ENCODE peak calls at places on chromosome X, in six cellular contexts. One of them, this sample, is unnamed.

GRCh38 chrX:2325076-2325784 is 175.5 kb downstream of the DHRSX start:
- DNase-seq in NCI-H2029 treated with DMSO at 0.1 percent for 48 hours: no peak
- DNase-seq in hypothalamus: no peak
- DNase-seq in activated naive CD4-positive, alpha-beta T cell treated with Interleukin-2 at 50 U/mL for 16 hours: peak
- DNase-seq in NCI-H345: no peak
- DNase-seq in KBM-7: no peak
- DNase-seq in this sample: no peak

GRCh38 chrX:2521927-2522386 is 21.2 kb upstream of the DHRSX start:
- DNase-seq in NCI-H2029 treated with DMSO at 0.1 percent for 48 hours: no peak
- DNase-seq in hypothalamus: no peak
- DNase-seq in activated naive CD4-positive, alpha-beta T cell treated with Interleukin-2 at 50 U/mL for 16 hours: no peak
- DNase-seq in NCI-H345: no peak
- DNase-seq in KBM-7: peak
- DNase-seq in this sample: no peak

GRCh38 chrX:11566158-11566557 is 99.6 kb downstream of the ARHGAP6 start:
- DNase-seq in NCI-H2029 treated with DMSO at 0.1 percent for 48 hours: no peak
- DNase-seq in hypothalamus: no peak
- DNase-seq in activated naive CD4-positive, alpha-beta T cell treated with Interleukin-2 at 50 U/mL for 16 hours: no peak
- DNase-seq in NCI-H345: no peak
- DNase-seq in KBM-7: no peak
- DNase-seq in this sample: no peak

GRCh38 chrX:9342581-9343051 is 122.2 kb upstream of the TBL1X start:
- DNase-seq in NCI-H2029 treated with DMSO at 0.1 percent for 48 hours: peak
- DNase-seq in hypothalamus: peak
- DNase-seq in activated naive CD4-positive, alpha-beta T cell treated with Interleukin-2 at 50 U/mL for 16 hours: peak
- DNase-seq in NCI-H345: peak
- DNase-seq in KBM-7: peak
- DNase-seq in this sample: peak

GRCh38 chrX:138709886-138710285 is 1.6 kb downstream of the FGF13 start:
- DNase-seq in NCI-H2029 treated with DMSO at 0.1 percent for 48 hours: no peak
- DNase-seq in hypothalamus: no peak
- DNase-seq in activated naive CD4-positive, alpha-beta T cell treated with Interleukin-2 at 50 U/mL for 16 hours: no peak
- DNase-seq in NCI-H345: no peak
- DNase-seq in KBM-7: no peak
- DNase-seq in this sample: no peak

GRCh38 chrX:56764153-56764974 is 35.3 kb downstream of the NBDY start:
- DNase-seq in NCI-H2029 treated with DMSO at 0.1 percent for 48 hours: no peak
- DNase-seq in hypothalamus: no peak
- DNase-seq in activated naive CD4-positive, alpha-beta T cell treated with Interleukin-2 at 50 U/mL for 16 hours: peak
- DNase-seq in NCI-H345: no peak
- DNase-seq in KBM-7: peak
- DNase-seq in this sample: no peak

GRCh38 chrX:115177941-115178340 is 11.3 kb upstream of the RBMXL3 start:
- DNase-seq in NCI-H2029 treated with DMSO at 0.1 percent for 48 hours: no peak
- DNase-seq in hypothalamus: no peak
- DNase-seq in activated naive CD4-positive, alpha-beta T cell treated with Interleukin-2 at 50 U/mL for 16 hours: no peak
- DNase-seq in NCI-H345: no peak
- DNase-seq in KBM-7: no peak
- DNase-seq in this sample: no peak

GRCh38 chrX:17488036-17488435 is 113.0 kb downstream of the NHS start:
- DNase-seq in NCI-H2029 treated with DMSO at 0.1 percent for 48 hours: no peak
- DNase-seq in hypothalamus: no peak
- DNase-seq in activated naive CD4-positive, alpha-beta T cell treated with Interleukin-2 at 50 U/mL for 16 hours: no peak
- DNase-seq in NCI-H345: no peak
- DNase-seq in KBM-7: no peak
- DNase-seq in this sample: no peak

GRCh38 chrX:14916017-14916674 is 42.9 kb downstream of the MOSPD2 start:
- DNase-seq in NCI-H2029 treated with DMSO at 0.1 percent for 48 hours: no peak
- DNase-seq in hypothalamus: no peak
- DNase-seq in activated naive CD4-positive, alpha-beta T cell treated with Interleukin-2 at 50 U/mL for 16 hours: no peak
- DNase-seq in NCI-H345: no peak
- DNase-seq in KBM-7: no peak
- DNase-seq in this sample: no peak

GRCh38 chrX:71935542-71935941 is 24.9 kb downstream of the NHSL2 start:
- DNase-seq in NCI-H2029 treated with DMSO at 0.1 percent for 48 hours: no peak
- DNase-seq in hypothalamus: no peak
- DNase-seq in activated naive CD4-positive, alpha-beta T cell treated with Interleukin-2 at 50 U/mL for 16 hours: no peak
- DNase-seq in NCI-H345: no peak
- DNase-seq in KBM-7: no peak
- DNase-seq in this sample: no peak

GRCh38 chrX:153384390-153384789 is 16.8 kb downstream of the PNMA6E start:
- DNase-seq in NCI-H2029 treated with DMSO at 0.1 percent for 48 hours: no peak
- DNase-seq in hypothalamus: no peak
- DNase-seq in activated naive CD4-positive, alpha-beta T cell treated with Interleukin-2 at 50 U/mL for 16 hours: no peak
- DNase-seq in NCI-H345: no peak
- DNase-seq in KBM-7: no peak
- DNase-seq in this sample: no peak

GRCh38 chrX:138710311-138710791 is 1.2 kb downstream of the FGF13 start:
- DNase-seq in NCI-H2029 treated with DMSO at 0.1 percent for 48 hours: no peak
- DNase-seq in hypothalamus: no peak
- DNase-seq in activated naive CD4-positive, alpha-beta T cell treated with Interleukin-2 at 50 U/mL for 16 hours: no peak
- DNase-seq in NCI-H345: no peak
- DNase-seq in KBM-7: peak
- DNase-seq in this sample: no peak

GRCh38 chrX:10404435-10404834 is 215.9 kb downstream of the MID1 start:
- DNase-seq in NCI-H2029 treated with DMSO at 0.1 percent for 48 hours: no peak
- DNase-seq in hypothalamus: no peak
- DNase-seq in activated naive CD4-positive, alpha-beta T cell treated with Interleukin-2 at 50 U/mL for 16 hours: no peak
- DNase-seq in NCI-H345: no peak
- DNase-seq in KBM-7: no peak
- DNase-seq in this sample: no peak

GRCh38 chrX:129000797-129001196 is 522.5 kb downstream of the SMARCA1 start:
- DNase-seq in NCI-H2029 treated with DMSO at 0.1 percent for 48 hours: no peak
- DNase-seq in hypothalamus: no peak
- DNase-seq in activated naive CD4-positive, alpha-beta T cell treated with Interleukin-2 at 50 U/mL for 16 hours: no peak
- DNase-seq in NCI-H345: no peak
- DNase-seq in KBM-7: no peak
- DNase-seq in this sample: no peak

GRCh38 chrX:12975999-12976558 is 1.2 kb downstream of the TMSB4X start:
- DNase-seq in NCI-H2029 treated with DMSO at 0.1 percent for 48 hours: no peak
- DNase-seq in hypothalamus: no peak
- DNase-seq in activated naive CD4-positive, alpha-beta T cell treated with Interleukin-2 at 50 U/mL for 16 hours: peak
- DNase-seq in NCI-H345: peak
- DNase-seq in KBM-7: peak
- DNase-seq in this sample: peak

GRCh38 chrX:40056420-40056819 is 41.3 kb downstream of the BCOR start:
- DNase-seq in NCI-H2029 treated with DMSO at 0.1 percent for 48 hours: no peak
- DNase-seq in hypothalamus: no peak
- DNase-seq in activated naive CD4-positive, alpha-beta T cell treated with Interleukin-2 at 50 U/mL for 16 hours: no peak
- DNase-seq in NCI-H345: no peak
- DNase-seq in KBM-7: no peak
- DNase-seq in this sample: no peak

GRCh38 chrX:3680459-3680858 is 33.0 kb downstream of the PRKX start:
- DNase-seq in NCI-H2029 treated with DMSO at 0.1 percent for 48 hours: no peak
- DNase-seq in hypothalamus: no peak
- DNase-seq in activated naive CD4-positive, alpha-beta T cell treated with Interleukin-2 at 50 U/mL for 16 hours: no peak
- DNase-seq in NCI-H345: no peak
- DNase-seq in KBM-7: no peak
- DNase-seq in this sample: no peak

GRCh38 chrX:6004529-6004928 is 224.1 kb downstream of the NLGN4X start:
- DNase-seq in NCI-H2029 treated with DMSO at 0.1 percent for 48 hours: no peak
- DNase-seq in hypothalamus: no peak
- DNase-seq in activated naive CD4-positive, alpha-beta T cell treated with Interleukin-2 at 50 U/mL for 16 hours: no peak
- DNase-seq in NCI-H345: no peak
- DNase-seq in KBM-7: no peak
- DNase-seq in this sample: no peak

GRCh38 chrX:42248226-42248625 is 324.9 kb upstream of the CASK start:
- DNase-seq in NCI-H2029 treated with DMSO at 0.1 percent for 48 hours: no peak
- DNase-seq in hypothalamus: no peak
- DNase-seq in activated naive CD4-positive, alpha-beta T cell treated with Interleukin-2 at 50 U/mL for 16 hours: no peak
- DNase-seq in NCI-H345: no peak
- DNase-seq in KBM-7: no peak
- DNase-seq in this sample: no peak

GRCh38 chrX:335758-336155 is 17.2 kb upstream of the GTPBP6 start:
- DNase-seq in NCI-H2029 treated with DMSO at 0.1 percent for 48 hours: no peak
- DNase-seq in hypothalamus: no peak
- DNase-seq in activated naive CD4-positive, alpha-beta T cell treated with Interleukin-2 at 50 U/mL for 16 hours: no peak
- DNase-seq in NCI-H345: no peak
- DNase-seq in KBM-7: no peak
- DNase-seq in this sample: no peak

GRCh38 chrX:53494427-53494826 is 60.3 kb upstream of the HSD17B10 start:
- DNase-seq in NCI-H2029 treated with DMSO at 0.1 percent for 48 hours: peak
- DNase-seq in hypothalamus: no peak
- DNase-seq in activated naive CD4-positive, alpha-beta T cell treated with Interleukin-2 at 50 U/mL for 16 hours: no peak
- DNase-seq in NCI-H345: peak
- DNase-seq in KBM-7: peak
- DNase-seq in this sample: peak

GRCh38 chrX:100748133-100748532 is 16.2 kb upstream of the SYTL4 start:
- DNase-seq in NCI-H2029 treated with DMSO at 0.1 percent for 48 hours: no peak
- DNase-seq in hypothalamus: no peak
- DNase-seq in activated naive CD4-positive, alpha-beta T cell treated with Interleukin-2 at 50 U/mL for 16 hours: no peak
- DNase-seq in NCI-H345: no peak
- DNase-seq in KBM-7: no peak
- DNase-seq in this sample: peak

GRCh38 chrX:31580227-31580626 is 508.4 kb upstream of the FTHL17 start:
- DNase-seq in NCI-H2029 treated with DMSO at 0.1 percent for 48 hours: no peak
- DNase-seq in hypothalamus: no peak
- DNase-seq in activated naive CD4-positive, alpha-beta T cell treated with Interleukin-2 at 50 U/mL for 16 hours: no peak
- DNase-seq in NCI-H345: peak
- DNase-seq in KBM-7: no peak
- DNase-seq in this sample: no peak

GRCh38 chrX:128759745-128760144 is 707.5 kb upstream of the ACTRT1 start:
- DNase-seq in NCI-H2029 treated with DMSO at 0.1 percent for 48 hours: no peak
- DNase-seq in hypothalamus: no peak
- DNase-seq in activated naive CD4-positive, alpha-beta T cell treated with Interleukin-2 at 50 U/mL for 16 hours: no peak
- DNase-seq in NCI-H345: no peak
- DNase-seq in KBM-7: no peak
- DNase-seq in this sample: no peak

GRCh38 chrX:22445880-22446279 is 173.2 kb downstream of the CBLL2 start:
- DNase-seq in NCI-H2029 treated with DMSO at 0.1 percent for 48 hours: no peak
- DNase-seq in hypothalamus: no peak
- DNase-seq in activated naive CD4-positive, alpha-beta T cell treated with Interleukin-2 at 50 U/mL for 16 hours: no peak
- DNase-seq in NCI-H345: no peak
- DNase-seq in KBM-7: no peak
- DNase-seq in this sample: no peak

GRCh38 chrX:25196221-25196620 is 180.5 kb upstream of the ARX start:
- DNase-seq in NCI-H2029 treated with DMSO at 0.1 percent for 48 hours: no peak
- DNase-seq in hypothalamus: no peak
- DNase-seq in activated naive CD4-positive, alpha-beta T cell treated with Interleukin-2 at 50 U/mL for 16 hours: no peak
- DNase-seq in NCI-H345: no peak
- DNase-seq in KBM-7: no peak
- DNase-seq in this sample: no peak

GRCh38 chrX:48575642-48576041 is 1.4 kb downstream of the RBM3 start:
- DNase-seq in NCI-H2029 treated with DMSO at 0.1 percent for 48 hours: no peak
- DNase-seq in hypothalamus: no peak
- DNase-seq in activated naive CD4-positive, alpha-beta T cell treated with Interleukin-2 at 50 U/mL for 16 hours: no peak
- DNase-seq in NCI-H345: no peak
- DNase-seq in KBM-7: no peak
- DNase-seq in this sample: no peak

GRCh38 chrX:42804524-42804923 is 26.6 kb upstream of the PPP1R2C start:
- DNase-seq in NCI-H2029 treated with DMSO at 0.1 percent for 48 hours: no peak
- DNase-seq in hypothalamus: no peak
- DNase-seq in activated naive CD4-positive, alpha-beta T cell treated with Interleukin-2 at 50 U/mL for 16 hours: no peak
- DNase-seq in NCI-H345: no peak
- DNase-seq in KBM-7: no peak
- DNase-seq in this sample: no peak

GRCh38 chrX:17443546-17443945 is 68.5 kb downstream of the NHS start:
- DNase-seq in NCI-H2029 treated with DMSO at 0.1 percent for 48 hours: no peak
- DNase-seq in hypothalamus: no peak
- DNase-seq in activated naive CD4-positive, alpha-beta T cell treated with Interleukin-2 at 50 U/mL for 16 hours: no peak
- DNase-seq in NCI-H345: no peak
- DNase-seq in KBM-7: no peak
- DNase-seq in this sample: no peak

GRCh38 chrX:88886908-88887307 is 139.9 kb downstream of the CPXCR1 start:
- DNase-seq in NCI-H2029 treated with DMSO at 0.1 percent for 48 hours: no peak
- DNase-seq in hypothalamus: no peak
- DNase-seq in activated naive CD4-positive, alpha-beta T cell treated with Interleukin-2 at 50 U/mL for 16 hours: no peak
- DNase-seq in NCI-H345: no peak
- DNase-seq in KBM-7: no peak
- DNase-seq in this sample: no peak

GRCh38 chrX:134631404-134632346 is 26.6 kb downstream of the PLAC1 start:
- DNase-seq in NCI-H2029 treated with DMSO at 0.1 percent for 48 hours: no peak
- DNase-seq in hypothalamus: no peak
- DNase-seq in activated naive CD4-positive, alpha-beta T cell treated with Interleukin-2 at 50 U/mL for 16 hours: no peak
- DNase-seq in NCI-H345: peak
- DNase-seq in KBM-7: no peak
- DNase-seq in this sample: no peak

GRCh38 chrX:13015536-13016236 is 28.7 kb downstream of the FAM9C start:
- DNase-seq in NCI-H2029 treated with DMSO at 0.1 percent for 48 hours: no peak
- DNase-seq in hypothalamus: no peak
- DNase-seq in activated naive CD4-positive, alpha-beta T cell treated with Interleukin-2 at 50 U/mL for 16 hours: no peak
- DNase-seq in NCI-H345: no peak
- DNase-seq in KBM-7: no peak
- DNase-seq in this sample: no peak

This sample was measured in OCI-M1.